ENCODE peak calls at places on chromosomes 4 and X, in ten cellular contexts. I, T, A, D, E, X, S, G, K and U are unnamed samples.

GRCh38 chrX:119249836-119250340 is 13.8 kb downstream of the PGRMC1 start:
- DNase-seq in D (no peak), A (no peak), X (no peak), E (no peak), K (no peak), G (no peak), S (no peak), T (no peak), I (no peak), U (no peak)

GRCh38 chr4:7076694-7077082 is 8.8 kb upstream of the GRPEL1 start:
- DNase-seq in D (no peak), T (no peak), E (no peak), S (no peak), X (no peak), A (no peak), G (no peak), K (no peak), I (no peak), U (no peak)

GRCh38 chr4:2445571-2445970 is 23.3 kb upstream of the RNF4 start:
- DNase-seq in G (no peak), X (no peak), S (no peak), K (no peak), E (no peak), D (no peak), T (no peak), I (no peak), A (no peak), U (no peak)

GRCh38 chrX:153471663-153472280 is 1.4 kb upstream of the HAUS7 start:
- DNase-seq in A (no peak), E (no peak), S (no peak), D (no peak), I (no peak), T (no peak), G (no peak), X (no peak), K (no peak), U (no peak)

GRCh38 chr4:185534850-185535761 is at the start of gene PDLIM3:
- DNase-seq in S (peak), A (no peak), I (no peak), D (no peak), K (peak), X (peak), G (no peak), T (peak), E (peak), U (peak)

GRCh38 chr4:100493756-100494155 is 24.1 kb downstream of the EMCN start:
- DNase-seq in X (no peak), A (no peak), E (no peak), S (no peak), D (no peak), G (no peak), I (no peak), T (no peak), K (no peak), U (no peak)

GRCh38 chr4:128060620-128061565 is at the start of gene LARP1B:
- DNase-seq in D (peak), X (peak), K (peak), T (peak), A (peak), G (peak), S (peak), I (peak), E (peak), U (peak)

GRCh38 chrX:139877710-139878414 is 55.0 kb downstream of the ATP11C start:
- DNase-seq in D (no peak), E (no peak), T (no peak), S (no peak), G (no peak), X (no peak), K (no peak), I (no peak), A (no peak), U (no peak)

GRCh38 chr4:40514409-40515025 is 115.1 kb downstream of the RBM47 start:
- DNase-seq in G (no peak), A (no peak), D (no peak), S (no peak), I (peak), K (no peak), T (no peak), E (no peak), X (peak), U (peak)

GRCh38 chr4:40350627-40351227 is 15.6 kb downstream of the CHRNA9 start:
- DNase-seq in S (no peak), A (no peak), T (no peak), K (no peak), E (no peak), I (no peak), D (no peak), X (no peak), G (no peak), U (no peak)

GRCh38 chrX:36978886-36979285 is 29.3 kb upstream of the FAM47C start:
- DNase-seq in E (peak), S (no peak), X (no peak), G (no peak), A (no peak), T (no peak), K (no peak), I (no peak), D (no peak), U (no peak)

GRCh38 chr4:124433500-124433899 is 279.0 kb downstream of the ANKRD50 start:
- DNase-seq in X (no peak), K (no peak), D (no peak), E (peak), S (no peak), A (no peak), T (no peak), G (no peak), I (no peak), U (no peak)

GRCh38 chr4:183438458-183439113 is 5.8 kb upstream of the CDKN2AIP start:
- DNase-seq in D (no peak), E (peak), T (no peak), S (no peak), A (no peak), X (no peak), I (no peak), G (peak), K (no peak), U (peak)

GRCh38 chrX:253451-254297 is 27.5 kb upstream of the PLCXD1 start:
- DNase-seq in E (no peak), S (no peak), X (no peak), G (no peak), A (no peak), T (no peak), D (no peak), I (no peak), K (no peak), U (no peak)

GRCh38 chrX:42384956-42385355 is 393.0 kb downstream of the PPP1R2C start:
- DNase-seq in T (peak), D (no peak), I (no peak), A (no peak), S (no peak), X (no peak), E (no peak), G (no peak), K (no peak), U (no peak)

GRCh38 chrX:132853040-132853439 is 105.4 kb downstream of the HS6ST2 start:
- DNase-seq in G (no peak), T (no peak), D (no peak), E (peak), I (no peak), A (no peak), S (no peak), K (no peak), X (no peak), U (no peak)

GRCh38 chr4:156638332-156638731 is 333.3 kb downstream of the PDGFC start:
- DNase-seq in A (no peak), I (no peak), E (peak), T (no peak), K (no peak), D (no peak), G (no peak), S (no peak), X (no peak), U (no peak)

GRCh38 chr4:41006141-41006540 is 208.2 kb downstream of the APBB2 start:
- DNase-seq in S (no peak), D (no peak), A (no peak), K (no peak), G (no peak), I (no peak), T (no peak), E (no peak), X (no peak), U (no peak)

GRCh38 chrX:154348114-154348531 is 26.3 kb downstream of the FLNA start:
- DNase-seq in K (no peak), I (no peak), G (no peak), T (no peak), D (no peak), S (peak), A (no peak), E (no peak), X (no peak), U (no peak)

GRCh38 chr4:95524184-95524583 is 24.6 kb downstream of the UNC5C start:
- DNase-seq in X (no peak), D (no peak), S (no peak), K (peak), A (no peak), E (no peak), G (no peak), I (no peak), T (no peak), U (no peak)
- H3K27ac ChIP-seq in X (no peak), D (no peak), S (no peak), K (peak), A (no peak), E (no peak), G (no peak), I (no peak), T (peak), U (no peak)

DNA sequence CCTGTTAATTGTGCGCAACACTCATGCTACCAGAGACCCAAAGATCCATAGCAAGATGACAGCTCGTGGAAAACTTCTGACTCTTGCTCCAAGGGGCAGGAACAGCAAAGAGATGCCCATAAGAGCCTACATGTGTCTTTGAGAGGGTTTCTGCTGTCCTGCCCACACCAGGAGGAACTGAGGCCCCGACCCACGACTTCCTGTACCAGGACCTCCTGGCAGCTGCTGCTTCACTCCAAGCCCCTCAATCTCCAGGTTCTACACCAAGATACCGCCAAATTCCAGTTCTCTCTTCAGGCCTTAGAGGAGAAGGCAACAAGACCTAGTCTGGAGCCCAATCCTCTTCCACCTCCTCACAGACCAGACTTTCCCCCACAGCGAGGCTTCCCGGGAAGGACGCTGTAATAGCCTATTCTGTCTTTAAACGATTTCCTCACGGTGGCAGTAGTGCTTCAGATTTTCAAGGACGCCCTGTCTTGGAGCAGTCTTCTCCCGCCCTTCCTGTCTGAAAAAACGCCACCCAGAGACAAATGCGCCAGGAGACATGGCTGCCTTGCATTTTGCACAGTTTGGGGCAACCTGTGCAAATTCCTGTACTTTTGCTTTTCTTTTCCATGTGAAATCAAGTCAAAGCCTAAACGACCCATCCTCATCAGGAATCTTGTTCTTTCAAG is 230.2 kb upstream of the STK26 start:
- DNase-seq in T (no peak), D (peak), G (no peak), X (peak), E (peak), I (peak), S (peak), K (peak), A (no peak), U (peak)
- H3K27ac ChIP-seq in T (no peak), D (peak), G (no peak), X (peak), E (peak), I (peak), S (peak), K (peak), A (no peak), U (peak)

GRCh38 chrX:63656871-63657580 is 128.0 kb downstream of the ARHGEF9 start:
- DNase-seq in S (no peak), E (peak), D (no peak), G (peak), K (no peak), A (no peak), X (no peak), I (no peak), T (no peak), U (no peak)

GRCh38 chrX:63652086-63652775 is 132.8 kb downstream of the ARHGEF9 start:
- DNase-seq in T (no peak), G (no peak), E (no peak), K (no peak), I (no peak), A (no peak), S (no peak), D (no peak), X (no peak), U (no peak)

GRCh38 chrX:63661676-63662075 is 123.3 kb downstream of the ARHGEF9 start:
- DNase-seq in G (no peak), E (no peak), I (no peak), A (no peak), K (no peak), X (no peak), D (no peak), T (no peak), S (no peak), U (no peak)

GRCh38 chrX:63658920-63659319 is 126.1 kb downstream of the ARHGEF9 start:
- DNase-seq in I (no peak), E (no peak), X (no peak), K (no peak), S (no peak), G (no peak), A (no peak), D (no peak), T (no peak), U (no peak)

DNA sequence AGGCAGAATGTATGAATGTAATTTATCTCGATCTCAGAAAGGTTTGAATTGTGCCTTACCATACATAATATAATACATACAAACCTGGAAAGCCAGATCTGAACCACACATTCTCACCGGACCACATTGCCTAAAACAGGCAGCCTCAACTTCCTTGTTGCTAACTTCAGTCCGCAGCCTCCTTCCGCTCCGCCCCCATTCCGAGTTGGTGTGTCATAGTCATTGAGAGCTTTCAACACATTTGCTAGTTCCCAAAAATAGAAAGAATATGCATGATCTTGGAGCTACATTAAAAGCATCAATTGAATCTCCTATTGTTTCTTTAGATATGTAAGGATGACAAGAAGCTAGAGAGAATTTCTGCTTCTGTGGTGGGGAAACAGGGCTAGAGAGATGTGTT is 127.2 kb downstream of the ARHGEF9 start:
- DNase-seq in K (no peak), A (no peak), D (no peak), T (no peak), S (peak), E (peak), I (peak), G (peak), X (no peak), U (peak)
- H3K27ac ChIP-seq in K (peak), A (no peak), D (peak), T (no peak), S (peak), E (peak), I (no peak), G (peak), X (no peak), U (peak)

GRCh38 chrX:129779086-129779672 is 570 bp upstream of the SASH3 start:
- DNase-seq in E (no peak), A (no peak), G (no peak), K (no peak), T (no peak), I (no peak), X (no peak), S (no peak), D (no peak), U (no peak)
- H3K27ac ChIP-seq in E (no peak), A (peak), G (no peak), K (no peak), T (no peak), I (peak), X (peak), S (no peak), D (no peak), U (no peak)

GRCh38 chrX:101736651-101737050 is 77.0 kb upstream of the ARMCX2 start:
- DNase-seq in I (no peak), E (no peak), X (no peak), T (no peak), S (no peak), G (no peak), D (no peak), K (no peak), A (no peak), U (no peak)

GRCh38 chrX:101745046-101745445 is 85.4 kb upstream of the ARMCX2 start:
- DNase-seq in D (no peak), T (no peak), K (no peak), A (no peak), X (no peak), S (no peak), I (no peak), E (no peak), G (no peak), U (no peak)

GRCh38 chrX:101744085-101744484 is 84.4 kb upstream of the ARMCX2 start:
- DNase-seq in D (no peak), G (no peak), T (no peak), E (peak), I (no peak), S (no peak), X (no peak), K (no peak), A (no peak), U (no peak)

DNA sequence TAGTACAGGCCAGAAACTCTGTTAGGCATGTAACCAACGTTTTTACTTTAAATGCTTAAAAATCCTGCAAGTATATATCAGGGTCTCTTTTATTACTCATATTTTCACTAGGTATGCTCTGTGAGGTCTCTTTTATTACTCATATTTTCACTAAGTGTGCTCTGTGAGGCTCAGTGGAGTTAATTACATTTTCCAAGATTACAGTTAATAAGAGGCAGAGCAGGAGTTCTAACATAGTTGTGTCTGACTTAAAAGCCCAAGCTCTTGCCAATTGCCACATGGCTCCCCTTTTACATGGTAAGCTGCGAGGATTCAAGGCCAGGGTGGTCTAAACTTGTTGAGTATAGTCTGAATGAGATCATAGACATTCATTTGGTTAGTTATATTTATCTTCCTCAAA is 81.0 kb upstream of the ARMCX2 start:
- DNase-seq in G (no peak), K (no peak), S (no peak), E (no peak), T (no peak), X (no peak), D (no peak), I (no peak), A (no peak), U (no peak)
- H3K27ac ChIP-seq in G (no peak), K (no peak), S (no peak), E (no peak), T (no peak), X (no peak), D (no peak), I (no peak), A (no peak), U (no peak)

GRCh38 chrX:40097101-40097491 is 662 bp downstream of the BCOR start:
- DNase-seq in T (no peak), S (peak), G (no peak), A (no peak), K (peak), D (no peak), I (peak), E (no peak), X (no peak), U (no peak)

GRCh38 chrX:40097492-40098263 is at the start of gene BCOR:
- DNase-seq in K (peak), S (peak), E (no peak), X (peak), T (peak), D (no peak), I (peak), G (no peak), A (peak), U (no peak)

GRCh38 chrX:40100141-40100536 is 2.4 kb upstream of the BCOR start:
- DNase-seq in X (peak), G (no peak), A (no peak), D (no peak), S (peak), K (peak), E (no peak), I (no peak), T (no peak), U (no peak)

GRCh38 chrX:40099046-40099968 is 1.5 kb upstream of the BCOR start:
- DNase-seq in S (peak), I (peak), X (peak), G (no peak), D (no peak), A (peak), K (peak), E (no peak), T (peak), U (no peak)

DNA sequence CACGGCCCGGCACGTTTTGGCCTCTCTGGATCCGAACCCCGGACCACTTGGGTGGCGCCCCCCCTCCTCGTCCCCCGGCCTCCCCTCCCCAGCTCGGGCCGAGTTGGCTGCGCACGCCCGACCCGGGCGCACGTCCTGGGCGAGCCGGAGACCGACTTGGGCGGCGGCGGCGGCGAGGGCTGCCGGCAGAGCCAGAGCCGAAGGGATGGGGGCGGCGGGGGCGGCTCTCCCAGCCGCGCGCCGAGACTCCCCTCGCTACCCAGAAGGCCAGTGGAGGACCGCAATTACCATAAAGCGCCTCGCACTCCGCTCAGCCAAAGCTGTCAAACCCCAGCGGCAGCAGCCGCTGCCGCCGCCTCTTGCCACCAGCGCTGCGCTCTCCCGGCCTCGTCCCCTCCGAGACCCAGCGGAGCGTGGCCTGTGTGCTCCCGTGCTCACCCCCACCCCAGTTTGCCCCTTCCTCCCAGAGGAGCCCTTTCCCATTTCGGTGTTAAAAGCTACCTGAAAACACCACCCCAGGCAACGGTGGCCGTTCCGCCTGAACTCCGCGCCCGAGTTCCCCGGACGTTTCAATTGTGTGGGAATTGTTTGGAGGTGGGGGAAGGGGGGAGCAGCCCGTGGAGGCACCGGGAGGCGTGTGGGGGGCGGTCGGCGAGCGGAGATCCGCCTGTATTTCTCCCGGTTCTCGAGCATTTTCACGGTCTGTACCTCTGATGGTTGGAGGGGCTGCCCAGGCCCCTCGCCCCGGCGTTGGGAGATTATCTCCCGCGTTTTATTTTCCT is 697 bp upstream of the BCOR start:
- DNase-seq in A (peak), D (no peak), I (peak), S (peak), T (peak), X (peak), E (no peak), K (peak), G (no peak), U (no peak)
- H3K27ac ChIP-seq in A (peak), D (peak), I (peak), S (peak), T (peak), X (peak), E (no peak), K (peak), G (no peak), U (peak)

DNA sequence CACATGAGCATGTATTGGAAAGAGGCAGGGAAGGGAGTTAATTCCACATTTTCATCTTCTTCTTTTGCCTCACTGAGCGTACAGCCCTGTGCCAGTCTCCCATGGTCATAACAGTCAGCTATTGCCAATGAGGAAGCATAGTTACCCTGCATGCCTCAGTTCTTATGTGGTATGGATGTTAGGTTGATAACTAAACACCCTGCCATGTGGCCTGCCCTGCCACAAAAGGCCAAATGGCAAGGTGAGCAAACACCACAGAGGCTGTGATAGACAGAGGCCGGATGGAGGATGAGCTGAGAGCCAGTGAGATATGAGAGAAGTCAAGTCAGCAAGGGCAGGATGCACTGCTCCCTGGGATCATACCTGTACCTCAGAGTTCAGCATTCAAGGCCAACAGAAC is 59.3 kb downstream of the BTC start:
- DNase-seq in I (no peak), X (no peak), S (no peak), T (no peak), A (no peak), G (no peak), K (no peak), D (no peak), E (no peak), U (no peak)
- H3K27ac ChIP-seq in I (no peak), X (no peak), S (no peak), T (no peak), A (no peak), G (no peak), K (no peak), D (no peak), E (no peak), U (no peak)